ENCODE peak calls at places on chromosomes 7 and 10, in eight cellular contexts. H, U, S, K, O, Q, P and E are unnamed samples.

GRCh38 chr10:83572036-83572435 is 567.3 kb upstream of the GHITM start:
- DNase-seq in Q (no peak), P (no peak), S (no peak), H (no peak), O (no peak), U (no peak), K (no peak), E (no peak)

GRCh38 chr10:45080321-45080720 is 79.6 kb downstream of the ZNF22 start:
- DNase-seq in U (no peak), H (no peak), O (no peak), P (no peak), S (no peak), Q (no peak), K (no peak), E (no peak)

GRCh38 chr10:128985036-128985435 is 482.0 kb upstream of the MGMT start:
- DNase-seq in O (no peak), U (no peak), K (no peak), Q (no peak), P (no peak), S (no peak), H (no peak), E (no peak)

GRCh38 chr7:8251195-8251594 is 10.8 kb downstream of the ICA1 start:
- DNase-seq in Q (peak), P (no peak), H (no peak), S (no peak), O (no peak), U (no peak), K (no peak), E (no peak)

GRCh38 chr7:33494473-33494872 is 365.1 kb downstream of the BBS9 start:
- DNase-seq in U (peak), Q (no peak), H (no peak), S (no peak), K (no peak), O (no peak), P (no peak), E (no peak)

GRCh38 chr10:28592953-28593352 is 60.0 kb downstream of the WAC start:
- DNase-seq in Q (peak), O (no peak), K (no peak), S (no peak), U (no peak), P (no peak), H (no peak), E (no peak)

GRCh38 chr7:159097661-159098423 is 46.8 kb downstream of the VIPR2 start:
- DNase-seq in U (no peak), Q (no peak), P (no peak), S (no peak), H (no peak), K (no peak), O (no peak), E (no peak)

GRCh38 chr10:124899151-124899550 is 42.8 kb upstream of the ZRANB1 start:
- DNase-seq in U (no peak), Q (no peak), O (no peak), S (no peak), H (no peak), K (no peak), P (no peak), E (no peak)

GRCh38 chr10:129531969-129532660 is 65.1 kb downstream of the MGMT start:
- DNase-seq in H (no peak), U (no peak), O (no peak), K (no peak), P (no peak), Q (no peak), S (no peak), E (no peak)

GRCh38 chr7:46432666-46433065 is 511.6 kb upstream of the IGFBP3 start:
- DNase-seq in P (no peak), O (no peak), S (no peak), U (no peak), Q (peak), H (no peak), K (no peak), E (no peak)

GRCh38 chr10:389391-389790 is 254.1 kb downstream of the ZMYND11 start:
- DNase-seq in S (no peak), U (no peak), H (no peak), Q (no peak), P (no peak), K (no peak), O (no peak), E (no peak)

GRCh38 chr7:86978804-86979506 is 80.5 kb downstream of the ELAPOR2 start:
- DNase-seq in S (no peak), U (no peak), O (no peak), H (no peak), K (no peak), P (no peak), Q (no peak), E (no peak)

GRCh38 chr7:3607847-3608246 is 306.8 kb downstream of the SDK1 start:
- DNase-seq in Q (peak), H (no peak), U (no peak), S (no peak), K (no peak), P (no peak), O (no peak), E (no peak)

GRCh38 chr10:100812978-100813377 is 67.6 kb downstream of the PAX2 start:
- DNase-seq in S (no peak), H (no peak), K (no peak), U (no peak), O (no peak), Q (no peak), P (no peak), E (no peak)

GRCh38 chr7:4653771-4654170 is 28.3 kb upstream of the FOXK1 start:
- DNase-seq in S (no peak), P (no peak), H (no peak), Q (no peak), U (no peak), K (no peak), O (no peak), E (no peak)

GRCh38 chr7:37832194-37832593 is 16.2 kb upstream of the NME8 start:
- DNase-seq in S (no peak), H (peak), Q (peak), O (no peak), P (no peak), K (peak), U (no peak), E (peak)

GRCh38 chr10:78520737-78521430 is 487.2 kb downstream of the RPS24 start:
- DNase-seq in S (no peak), U (peak), O (no peak), P (peak), H (no peak), Q (peak), K (peak), E (no peak)